ENCODE peak calls at places on chromosomes 13 and 19, in four cellular contexts. B, F, M and V are unnamed samples.
A peak's percentile ranks its signal among the peaks of the same experiment; 100 is the strongest.

GRCh38 chr13:96690998-96691397 is 303.3 kb downstream of the OXGR1 start:
- DNase-seq in M (no peak), B (no peak), F (no peak), V (no peak)

GRCh38 chr13:80361883-80362327 is 21.0 kb upstream of the SPRY2 start:
- DNase-seq in F (no peak), B (no peak), M (peak; percentile 75), V (peak; percentile 87)

GRCh38 chr13:42110410-42111155 is 62.1 kb downstream of the DGKH start:
- DNase-seq in B (no peak), M (peak; percentile 59), F (peak; percentile 68), V (peak; percentile 54)

GRCh38 chr19:45306040-45306439 is 16.6 kb downstream of the CKM start:
- DNase-seq in B (no peak), F (no peak), M (no peak), V (no peak)

GRCh38 chr13:113458218-113459065 is 5.2 kb upstream of the ADPRHL1 start:
- DNase-seq in F (no peak), M (peak; percentile 17), B (peak; percentile 42), V (peak; percentile 13)

GRCh38 chr13:83905641-83906040 is 23.4 kb upstream of the SLITRK1 start:
- DNase-seq in M (no peak), F (no peak), B (no peak), V (no peak)

GRCh38 chr13:102870677-102871415 is 25.0 kb downstream of the ERCC5 start:
- DNase-seq in F (no peak), B (peak; percentile 62), M (peak; percentile 58), V (peak; percentile 39)

GRCh38 chr19:17526922-17527321 is 15.5 kb downstream of the PGLS start:
- DNase-seq in M (no peak), F (peak; percentile 44), B (no peak), V (no peak)

GRCh38 chr19:39645800-39646411 is 9.8 kb upstream of the LGALS16 start:
- DNase-seq in B (peak; percentile 53), F (no peak), M (peak; percentile 29), V (peak; percentile 17)

GRCh38 chr13:27830010-27830409 is 37.7 kb downstream of the GSX1 start:
- DNase-seq in M (peak; percentile 53), B (peak; percentile 82), F (no peak), V (no peak)

GRCh38 chr13:25930655-25931054 is 121.2 kb downstream of the SHISA2 start:
- DNase-seq in B (no peak), M (no peak), F (no peak), V (no peak)

GRCh38 chr19:34173145-34173956 is 1.0 kb downstream of the LSM14A start:
- DNase-seq in M (peak; percentile 46), B (peak; percentile 59), F (no peak), V (peak; percentile 82)

GRCh38 chr13:104085611-104086010 is 1019.4 kb upstream of the SLC10A2 start:
- DNase-seq in B (no peak), F (no peak), M (no peak), V (no peak)

GRCh38 chr13:101127741-101128353 is 288.5 kb downstream of the NALCN start:
- DNase-seq in B (no peak), F (no peak), M (peak; percentile 37), V (peak; percentile 33)

GRCh38 chr19:58440556-58440955 is 603 bp upstream of the ZNF132 start:
- DNase-seq in M (no peak), F (no peak), B (no peak), V (no peak)

GRCh38 chr19:17484520-17485180 is 14.3 kb downstream of the SLC27A1 start:
- DNase-seq in M (no peak), F (no peak), B (no peak), V (no peak)

GRCh38 chr19:4369109-4369887 is 25.9 kb downstream of the MPND start:
- DNase-seq in M (peak; percentile 63), B (no peak), F (peak; percentile 90), V (no peak)

GRCh38 chr13:74974234-74974879 is 507.6 kb downstream of the TBC1D4 start:
- DNase-seq in F (no peak), M (no peak), B (no peak), V (no peak)

GRCh38 chr19:403221-404036 is 5.5 kb downstream of the C2CD4C start:
- DNase-seq in F (no peak), B (no peak), M (no peak), V (no peak)

GRCh38 chr19:36010402-36010801 is 1.8 kb upstream of the SYNE4 start:
- DNase-seq in F (no peak), B (no peak), M (no peak), V (no peak)

DNA sequence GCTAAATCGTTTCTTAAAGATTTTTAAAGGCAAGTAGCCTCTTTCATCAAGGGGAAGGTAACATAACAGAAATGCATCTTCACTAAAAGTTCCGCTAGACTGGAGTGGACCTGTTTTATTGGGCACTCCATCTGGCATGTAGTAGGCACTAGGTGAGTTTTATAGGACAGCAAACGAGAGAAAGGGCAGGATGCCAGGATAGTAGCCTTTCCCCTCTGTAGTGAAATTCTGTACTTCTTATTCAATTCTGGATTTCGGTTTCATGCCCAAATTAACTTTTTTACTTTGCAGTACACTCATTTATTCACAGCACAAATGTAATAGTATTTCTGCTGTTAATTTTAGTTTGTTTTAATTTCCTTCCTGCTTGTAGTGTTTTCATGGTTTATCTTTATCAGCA is 45.2 kb downstream of the GPR180 start:
- DNase-seq in B (no peak), F (peak; percentile 12), M (no peak), V (no peak)
- TF ChIP-seq ETV6 in B (no peak), F (no peak), M (no peak), V (no peak)

DNA sequence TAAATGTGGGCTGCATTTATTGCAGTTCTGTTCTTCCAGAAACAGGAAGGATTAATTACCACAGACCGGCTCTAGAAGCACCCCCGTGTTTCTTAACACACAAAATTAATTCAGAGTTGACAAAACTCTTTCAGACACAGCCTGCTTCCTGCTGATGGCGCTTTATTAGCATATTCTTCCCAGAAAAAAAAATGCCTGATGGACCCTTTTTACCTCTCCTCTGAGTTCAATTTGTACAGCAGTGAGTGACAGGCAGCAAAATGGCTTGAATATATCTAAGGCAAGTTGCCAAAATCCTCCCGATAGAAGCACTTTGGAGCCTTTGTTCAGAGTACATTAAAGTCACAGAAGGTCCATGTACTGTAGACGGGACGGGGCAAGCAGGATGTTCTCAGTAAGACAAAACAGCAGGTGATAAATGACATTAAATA is 1171.7 kb downstream of the EFNB2 start:
- DNase-seq in B (no peak), M (no peak), F (no peak), V (no peak)
- TF ChIP-seq ETV6 in B (no peak), M (no peak), F (no peak), V (no peak)

GRCh38 chr13:64725492-64725891 is 2504.6 kb downstream of the PCDH9 start:
- DNase-seq in F (no peak), M (no peak), B (no peak), V (peak; percentile 3)

GRCh38 chr13:64718116-64718515 is 2512.0 kb downstream of the PCDH9 start:
- DNase-seq in M (no peak), F (no peak), B (no peak), V (no peak)

GRCh38 chr13:64723735-64724134 is 2506.4 kb downstream of the PCDH9 start:
- DNase-seq in F (no peak), B (no peak), M (no peak), V (peak; percentile 62)
- TF ChIP-seq ETV6 in F (no peak), B (no peak), M (no peak), V (no peak)

GRCh38 chr19:8478605-8479004 is 23.8 kb downstream of the PRAM1 start:
- DNase-seq in F (no peak), M (no peak), B (no peak), V (no peak)

GRCh38 chr19:8475005-8475404 is 27.4 kb downstream of the PRAM1 start:
- DNase-seq in B (no peak), M (no peak), F (no peak), V (no peak)

GRCh38 chr19:8477889-8478288 is 24.6 kb downstream of the PRAM1 start:
- DNase-seq in B (no peak), M (no peak), F (no peak), V (no peak)

GRCh38 chr19:8476524-8476923 is 25.9 kb downstream of the PRAM1 start:
- DNase-seq in M (no peak), B (no peak), F (no peak), V (no peak)

DNA sequence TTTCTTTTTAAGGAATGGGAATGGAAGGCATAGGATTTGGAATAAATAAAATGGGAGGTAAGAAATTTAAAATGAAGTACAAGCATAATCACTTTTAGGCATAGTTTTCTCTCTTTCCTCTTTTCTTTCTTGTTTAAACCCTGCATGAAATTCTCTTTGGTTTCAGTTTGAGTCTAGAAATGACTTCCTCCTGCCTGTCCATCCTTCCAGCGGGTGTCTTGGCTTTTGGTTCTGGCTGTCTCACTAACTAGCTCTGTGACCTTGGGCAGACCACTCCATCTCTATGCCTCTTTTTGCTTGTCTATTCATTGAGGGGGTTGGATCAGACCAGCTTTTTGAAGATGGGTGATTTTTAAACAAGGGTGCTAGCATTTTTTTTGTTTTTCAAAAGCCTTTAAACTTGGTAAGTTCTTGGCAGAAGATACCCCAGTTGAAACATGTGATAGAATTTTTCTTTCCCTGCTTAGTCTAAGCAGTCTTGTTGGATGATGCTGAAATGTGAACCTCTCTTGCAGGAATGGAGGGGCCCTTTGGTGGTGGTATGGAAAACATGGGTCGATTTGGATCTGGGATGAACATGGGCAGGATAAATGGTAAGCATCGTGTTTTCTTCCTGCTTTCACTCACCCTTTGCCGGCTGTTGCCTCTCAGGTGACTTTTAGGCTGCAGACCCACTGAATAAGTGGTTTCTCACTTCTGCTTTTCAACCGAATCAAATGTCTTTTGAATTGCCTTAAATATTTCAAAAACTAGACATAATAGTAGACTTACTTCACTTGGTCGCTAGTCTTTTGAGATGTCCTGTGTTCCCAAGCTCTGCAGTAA is 28.6 kb downstream of the PRAM1 start:
- DNase-seq in F (peak; percentile 45), B (no peak), M (no peak), V (no peak)
- TF ChIP-seq ETV6 in F (peak; percentile 29), B (no peak), M (no peak), V (no peak)

GRCh38 chr13:44697058-44697457 is 120.9 kb upstream of the TSC22D1 start:
- DNase-seq in B (no peak), F (no peak), M (peak; percentile 2), V (no peak)
- TF ChIP-seq ETV6 in B (no peak), F (no peak), M (no peak), V (no peak)

DNA sequence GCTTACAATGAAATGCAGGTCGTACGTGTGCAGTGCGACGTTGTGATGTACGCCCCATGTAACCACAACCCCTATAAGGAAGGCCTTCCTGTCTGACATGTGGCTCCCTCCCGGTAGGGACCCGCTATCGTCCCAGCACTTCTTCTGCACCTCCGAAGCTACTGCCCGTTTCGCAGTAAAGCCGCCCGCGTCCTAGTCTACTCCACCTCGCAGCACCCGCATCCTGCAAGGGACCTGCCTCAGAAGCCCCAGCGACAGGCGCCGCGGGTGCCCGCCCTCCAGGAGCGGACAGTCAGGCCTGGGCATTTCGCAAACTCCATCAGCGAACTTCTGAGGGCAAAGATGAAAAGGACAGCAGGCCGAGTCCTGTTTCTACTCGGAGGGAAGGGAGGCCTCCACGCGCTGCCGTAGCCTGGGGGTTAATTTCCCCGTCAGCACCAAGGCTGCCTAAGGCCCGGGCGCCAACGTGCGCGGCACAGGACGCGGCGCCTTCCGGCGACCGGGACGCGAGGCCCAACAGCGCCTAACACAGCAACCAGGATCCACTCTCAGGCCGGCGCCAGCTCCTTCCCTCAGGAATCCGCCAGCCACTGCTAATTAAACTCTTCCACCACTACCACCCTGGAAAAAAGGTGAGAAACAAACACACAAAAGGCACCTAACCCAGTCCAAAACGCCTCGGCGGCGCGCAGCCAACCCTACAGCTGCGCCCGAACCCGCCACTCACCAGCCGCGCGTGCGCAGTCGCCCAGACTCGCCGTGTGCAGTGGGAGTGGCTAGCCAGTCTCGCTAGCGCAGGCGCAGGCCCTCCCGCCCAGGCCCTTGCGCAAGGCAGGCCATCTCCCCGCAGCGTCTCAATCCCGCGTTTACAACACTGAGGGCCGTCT is at the start of gene EEF1AKMT1:
- DNase-seq in M (peak; percentile 92), F (peak; percentile 79), B (peak; percentile 95), V (peak; percentile 81)
- TF ChIP-seq ETV6 in M (no peak), F (no peak), B (peak; percentile 76), V (peak; percentile 35)

GRCh38 chr13:95296326-95296939 is 4.8 kb downstream of the ABCC4 start:
- DNase-seq in B (peak; percentile 77), M (no peak), F (no peak), V (peak; percentile 56)
- TF ChIP-seq ETV6 in B (no peak), M (no peak), F (no peak), V (no peak)